ENCODE peak calls at places on chromosomes 2 and 18, in six cellular contexts. One of them, this sample, is unnamed.
A peak's percentile ranks its signal among the peaks of the same experiment; 100 is the strongest.

GRCh38 chr2:6523476-6523875 is 342.2 kb downstream of the CMPK2 start:
- DNase-seq in upper lobe of right lung: no peak
- DNase-seq in spleen: no peak
- DNase-seq in IMR-90: no peak
- DNase-seq in cardiac muscle cell: peak; percentile 12
- DNase-seq in adrenal gland: no peak
- DNase-seq in this sample: no peak

GRCh38 chr2:72613931-72614330 is 211.9 kb downstream of the EXOC6B start:
- DNase-seq in cardiac muscle cell: no peak
- DNase-seq in IMR-90: no peak
- DNase-seq in upper lobe of right lung: no peak
- DNase-seq in adrenal gland: no peak
- DNase-seq in spleen: no peak
- DNase-seq in this sample: no peak

GRCh38 chr18:10234281-10234680 is 220.2 kb upstream of the APCDD1 start:
- DNase-seq in upper lobe of right lung: no peak
- DNase-seq in IMR-90: peak; percentile 36
- DNase-seq in adrenal gland: no peak
- DNase-seq in cardiac muscle cell: no peak
- DNase-seq in spleen: no peak
- DNase-seq in this sample: no peak

GRCh38 chr2:94879982-94880377 is 8.8 kb downstream of the TEKT4 start:
- DNase-seq in IMR-90: no peak
- DNase-seq in spleen: no peak
- DNase-seq in upper lobe of right lung: no peak
- DNase-seq in adrenal gland: no peak
- DNase-seq in cardiac muscle cell: no peak
- DNase-seq in this sample: no peak

GRCh38 chr2:15943914-15944313 is 3.6 kb downstream of the MYCN start:
- DNase-seq in adrenal gland: no peak
- DNase-seq in IMR-90: no peak
- DNase-seq in cardiac muscle cell: peak; percentile 24
- DNase-seq in spleen: no peak
- DNase-seq in upper lobe of right lung: no peak
- DNase-seq in this sample: no peak

GRCh38 chr2:25619187-25619586 is 54.2 kb downstream of the DTNB start:
- DNase-seq in adrenal gland: no peak
- DNase-seq in spleen: no peak
- DNase-seq in upper lobe of right lung: no peak
- DNase-seq in cardiac muscle cell: no peak
- DNase-seq in IMR-90: no peak
- DNase-seq in this sample: no peak

GRCh38 chr2:241863021-241863954 is 4.6 kb upstream of the PDCD1 start:
- DNase-seq in spleen: no peak
- DNase-seq in cardiac muscle cell: no peak
- DNase-seq in adrenal gland: no peak
- DNase-seq in upper lobe of right lung: peak; percentile 61
- DNase-seq in IMR-90: peak; percentile 55
- DNase-seq in this sample: peak; percentile 70

GRCh38 chr2:107588181-107588580 is 238.5 kb upstream of the RGPD4 start:
- DNase-seq in spleen: no peak
- DNase-seq in cardiac muscle cell: no peak
- DNase-seq in upper lobe of right lung: no peak
- DNase-seq in adrenal gland: no peak
- DNase-seq in IMR-90: no peak
- DNase-seq in this sample: no peak

GRCh38 chr2:112706170-112706664 is 14.6 kb upstream of the NT5DC4 start:
- DNase-seq in cardiac muscle cell: no peak
- DNase-seq in spleen: no peak
- DNase-seq in adrenal gland: no peak
- DNase-seq in IMR-90: peak; percentile 79
- DNase-seq in upper lobe of right lung: no peak
- DNase-seq in this sample: peak; percentile 26

GRCh38 chr18:42030586-42031182 is 75.7 kb downstream of the PIK3C3 start:
- DNase-seq in adrenal gland: no peak
- DNase-seq in upper lobe of right lung: no peak
- DNase-seq in spleen: no peak
- DNase-seq in IMR-90: peak; percentile 24
- DNase-seq in cardiac muscle cell: peak; percentile 61
- DNase-seq in this sample: no peak

GRCh38 chr2:53859354-53860159 is at the start of gene GPR75:
- DNase-seq in IMR-90: peak; percentile 17
- DNase-seq in cardiac muscle cell: peak; percentile 32
- DNase-seq in spleen: peak; percentile 73
- DNase-seq in upper lobe of right lung: peak; percentile 73
- DNase-seq in adrenal gland: peak; percentile 73
- DNase-seq in this sample: no peak

GRCh38 chr2:105883911-105884694 is 139.4 kb downstream of the NCK2 start:
- DNase-seq in cardiac muscle cell: no peak
- DNase-seq in adrenal gland: no peak
- DNase-seq in spleen: no peak
- DNase-seq in upper lobe of right lung: no peak
- DNase-seq in IMR-90: no peak
- DNase-seq in this sample: no peak
- H3K27ac ChIP-seq in cardiac muscle cell: no peak overlapping the region
- H3K27ac ChIP-seq in adrenal gland: peak overlapping the region; percentile 5
- H3K27ac ChIP-seq in spleen: peak overlapping the region; percentile 10
- H3K27ac ChIP-seq in upper lobe of right lung: no peak overlapping the region
- H3K27ac ChIP-seq in IMR-90: no peak overlapping the region
- H3K27ac ChIP-seq in this sample: no peak overlapping the region

DNA sequence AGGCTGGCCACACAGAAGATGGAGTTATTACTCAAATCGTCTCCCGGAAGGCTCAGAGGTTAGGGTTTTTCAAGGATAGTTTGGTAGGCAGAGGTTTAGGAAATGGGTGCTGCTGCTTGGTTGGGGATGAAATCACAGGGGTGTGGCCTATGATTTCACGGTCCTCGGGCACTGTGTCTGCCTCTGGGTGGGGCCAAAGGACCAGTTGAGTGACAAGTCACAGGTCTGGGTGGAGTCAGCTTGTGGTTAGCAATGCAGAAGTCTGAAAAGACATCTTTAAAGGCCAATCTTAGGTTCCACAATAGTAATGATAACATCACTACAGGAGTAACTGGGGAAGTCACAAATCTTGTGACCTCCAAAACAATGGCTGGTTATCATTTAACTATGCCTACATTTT is 387.8 kb downstream of the ZNF521 start:
- DNase-seq in cardiac muscle cell: no peak
- DNase-seq in adrenal gland: no peak
- DNase-seq in upper lobe of right lung: no peak
- DNase-seq in spleen: no peak
- DNase-seq in IMR-90: no peak
- DNase-seq in this sample: no peak
- TF ChIP-seq CTCF in cardiac muscle cell: no peak
- TF ChIP-seq CTCF in adrenal gland: no peak
- TF ChIP-seq CTCF in upper lobe of right lung: no peak
- TF ChIP-seq CTCF in spleen: no peak
- TF ChIP-seq CTCF in IMR-90: no peak
- TF ChIP-seq CTCF in this sample: no peak

DNA sequence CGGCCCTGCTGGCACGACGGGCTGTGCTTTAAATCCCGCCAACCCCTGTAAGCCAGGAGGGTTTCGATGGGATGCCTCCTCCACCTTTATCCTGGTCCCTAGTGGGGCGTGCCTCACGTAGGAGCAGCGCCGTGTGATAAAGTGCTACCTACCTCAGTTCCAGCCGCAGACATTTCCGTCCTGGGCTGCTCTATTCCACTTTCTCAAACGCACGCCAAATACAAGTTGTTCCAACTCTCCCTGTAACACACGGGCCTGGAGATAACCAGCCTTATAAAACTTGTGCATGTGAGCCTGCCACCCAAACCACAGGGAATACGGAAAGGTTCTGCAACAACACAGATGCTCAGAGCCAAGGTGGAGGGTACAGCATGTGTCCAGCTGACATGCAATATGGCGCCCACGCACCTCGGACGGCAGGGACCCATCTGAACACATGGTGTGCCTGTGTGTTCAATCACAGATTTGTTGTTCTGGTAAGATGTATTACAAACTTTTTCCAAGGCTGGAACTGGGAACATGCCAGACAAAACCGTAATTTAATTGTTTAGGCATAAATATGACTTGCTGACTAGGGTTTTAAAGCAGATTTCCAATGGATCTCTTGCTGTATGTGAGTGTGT is 47.7 kb downstream of the ZNF516 start:
- DNase-seq in cardiac muscle cell: no peak
- DNase-seq in spleen: peak; percentile 76
- DNase-seq in adrenal gland: peak; percentile 54
- DNase-seq in IMR-90: no peak
- DNase-seq in upper lobe of right lung: no peak
- DNase-seq in this sample: no peak
- H3K4me3 ChIP-seq in cardiac muscle cell: no peak overlapping the region
- H3K4me3 ChIP-seq in spleen: no peak overlapping the region
- H3K4me3 ChIP-seq in adrenal gland: no peak overlapping the region
- H3K4me3 ChIP-seq in IMR-90: no peak overlapping the region
- H3K4me3 ChIP-seq in upper lobe of right lung: no peak overlapping the region
- H3K4me3 ChIP-seq in this sample: no peak overlapping the region

GRCh38 chr2:207475546-207475945 is 54.2 kb upstream of the CREB1 start:
- DNase-seq in spleen: no peak
- DNase-seq in upper lobe of right lung: no peak
- DNase-seq in adrenal gland: no peak
- DNase-seq in IMR-90: no peak
- DNase-seq in cardiac muscle cell: no peak
- DNase-seq in this sample: no peak
- H3K27ac ChIP-seq in spleen: no peak overlapping the region
- H3K27ac ChIP-seq in upper lobe of right lung: no peak overlapping the region
- H3K27ac ChIP-seq in adrenal gland: no peak overlapping the region
- H3K27ac ChIP-seq in IMR-90: peak overlapping the region; percentile 2
- H3K27ac ChIP-seq in cardiac muscle cell: no peak overlapping the region
- H3K27ac ChIP-seq in this sample: no peak overlapping the region

DNA sequence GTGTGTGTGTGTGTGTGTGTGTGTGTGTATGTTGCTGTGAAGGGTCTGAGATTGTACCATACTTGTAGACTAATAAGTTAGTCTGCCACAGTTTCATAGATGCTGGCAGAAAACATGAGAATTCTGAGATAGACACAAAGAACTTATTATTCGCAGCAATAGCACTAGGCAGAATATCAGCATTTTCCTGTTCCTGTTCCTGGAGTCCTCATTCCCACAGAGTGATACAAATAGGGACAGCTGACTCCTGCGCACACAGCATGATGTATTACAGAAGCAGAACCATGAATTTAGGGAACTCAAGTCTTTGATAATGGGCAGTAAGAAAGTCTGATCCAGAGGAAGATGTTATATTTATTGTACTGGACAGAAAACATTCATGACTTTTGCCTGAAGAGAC is 1466.3 kb downstream of the DPP10 start:
- DNase-seq in adrenal gland: no peak
- DNase-seq in IMR-90: no peak
- DNase-seq in cardiac muscle cell: no peak
- DNase-seq in upper lobe of right lung: no peak
- DNase-seq in spleen: no peak
- DNase-seq in this sample: no peak
- TF ChIP-seq CTCF in adrenal gland: no peak
- TF ChIP-seq CTCF in IMR-90: no peak
- TF ChIP-seq CTCF in cardiac muscle cell: no peak
- TF ChIP-seq CTCF in upper lobe of right lung: no peak
- TF ChIP-seq CTCF in spleen: no peak
- TF ChIP-seq CTCF in this sample: no peak

GRCh38 chr2:233075966-233076339 is 15.8 kb downstream of the INPP5D start:
- DNase-seq in IMR-90: no peak
- DNase-seq in cardiac muscle cell: no peak
- DNase-seq in adrenal gland: no peak
- DNase-seq in upper lobe of right lung: no peak
- DNase-seq in spleen: no peak
- DNase-seq in this sample: no peak
- H3K4me3 ChIP-seq in IMR-90: no peak overlapping the region
- H3K4me3 ChIP-seq in cardiac muscle cell: no peak overlapping the region
- H3K4me3 ChIP-seq in adrenal gland: no peak overlapping the region
- H3K4me3 ChIP-seq in upper lobe of right lung: no peak overlapping the region
- H3K4me3 ChIP-seq in spleen: peak overlapping the region; percentile 16
- H3K4me3 ChIP-seq in this sample: no peak overlapping the region

GRCh38 chr2:54957321-54957999 is 92.8 kb downstream of the RTN4 start:
- DNase-seq in cardiac muscle cell: no peak
- DNase-seq in adrenal gland: no peak
- DNase-seq in IMR-90: no peak
- DNase-seq in spleen: peak; percentile 60
- DNase-seq in upper lobe of right lung: no peak
- DNase-seq in this sample: no peak

GRCh38 chr2:54955674-54956391 is 94.4 kb downstream of the RTN4 start:
- DNase-seq in upper lobe of right lung: no peak
- DNase-seq in adrenal gland: no peak
- DNase-seq in spleen: no peak
- DNase-seq in IMR-90: no peak
- DNase-seq in cardiac muscle cell: no peak
- DNase-seq in this sample: no peak

GRCh38 chr2:54954705-54955357 is 95.4 kb downstream of the RTN4 start:
- DNase-seq in adrenal gland: no peak
- DNase-seq in IMR-90: no peak
- DNase-seq in cardiac muscle cell: no peak
- DNase-seq in spleen: no peak
- DNase-seq in upper lobe of right lung: no peak
- DNase-seq in this sample: no peak

GRCh38 chr2:54955358-54955673 is 94.9 kb downstream of the RTN4 start:
- DNase-seq in upper lobe of right lung: no peak
- DNase-seq in IMR-90: no peak
- DNase-seq in adrenal gland: no peak
- DNase-seq in spleen: no peak
- DNase-seq in cardiac muscle cell: no peak
- DNase-seq in this sample: no peak

DNA sequence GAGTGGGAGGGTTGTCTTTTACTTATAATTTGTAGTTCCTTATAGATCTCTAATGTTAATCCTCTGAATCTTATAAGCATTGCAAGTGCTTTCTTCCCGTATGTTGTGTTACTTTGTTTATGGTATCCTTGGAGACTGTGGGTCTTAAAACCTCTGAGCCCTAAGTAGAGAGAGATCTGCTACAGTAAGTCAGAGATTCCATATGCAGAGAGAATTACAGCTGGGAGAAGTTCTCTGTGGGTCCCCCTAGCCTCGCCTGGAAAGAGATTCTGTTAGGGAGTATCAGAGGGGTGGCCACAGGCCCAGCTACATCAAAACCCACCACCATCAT is 93.9 kb downstream of the RTN4 start:
- DNase-seq in IMR-90: peak; percentile 52
- DNase-seq in cardiac muscle cell: no peak
- DNase-seq in upper lobe of right lung: no peak
- DNase-seq in adrenal gland: no peak
- DNase-seq in spleen: no peak
- DNase-seq in this sample: no peak
- H3K27ac ChIP-seq in IMR-90: no peak overlapping the region
- H3K27ac ChIP-seq in cardiac muscle cell: no peak overlapping the region
- H3K27ac ChIP-seq in upper lobe of right lung: peak overlapping the region; percentile 14
- H3K27ac ChIP-seq in adrenal gland: no peak overlapping the region
- H3K27ac ChIP-seq in spleen: no peak overlapping the region
- H3K27ac ChIP-seq in this sample: no peak overlapping the region